ENCODE peak calls at places on chromosome 17, in six cellular contexts. X is neural progenitor cell; A is HFFc6; M is LoVo; L is activated CD4-positive, alpha-beta T cell treated with anti-CD3 and anti-CD28 coated beads, Interleukin-2, amount 50 U/mL, for 48 hours; H is stimulated activated CD8-positive, alpha-beta memory T cell treated with anti-CD3 and anti-CD28 coated beads, Interleukin-4, amount 100 ng/mL, for 4 hours. T is an unnamed sample.

GRCh38 chr17:13581925-13582324 is 19.8 kb downstream of the HS3ST3A1 start:
- DNase-seq in L (no peak), H (no peak), A (no peak), X (no peak), M (no peak), T (no peak)

GRCh38 chr17:32299579-32300158 is 34.0 kb downstream of the RHBDL3 start:
- DNase-seq in M (no peak), A (no peak), X (no peak), L (no peak), H (no peak), T (no peak)

GRCh38 chr17:9330140-9330902 is 245.3 kb downstream of the STX8 start:
- DNase-seq in X (peak), L (no peak), A (no peak), M (no peak), H (no peak), T (no peak)

GRCh38 chr17:35795007-35795870 is at the start of gene MMP28:
- DNase-seq in X (peak), A (no peak), L (peak), H (no peak), M (peak), T (peak)

GRCh38 chr17:66443601-66444000 is 141.2 kb downstream of the PRKCA start:
- DNase-seq in X (no peak), M (no peak), A (no peak), L (no peak), H (no peak), T (no peak)

GRCh38 chr17:70106551-70106950 is 31.5 kb downstream of the KCNJ16 start:
- DNase-seq in H (no peak), L (no peak), X (no peak), A (no peak), M (no peak), T (no peak)

GRCh38 chr17:75587718-75588545 is at the start of gene MYO15B:
- DNase-seq in A (no peak), L (peak), X (peak), M (no peak), H (peak), T (peak)

GRCh38 chr17:64024781-64025731 is 4.6 kb upstream of the ICAM2 start:
- DNase-seq in M (no peak), H (no peak), X (no peak), L (peak), A (peak), T (no peak)

GRCh38 chr17:2598166-2598565 is 4.7 kb downstream of the PAFAH1B1 start:
- DNase-seq in M (no peak), L (no peak), X (no peak), A (peak), H (no peak), T (no peak)

GRCh38 chr17:40091691-40092397 is 8.5 kb downstream of the NR1D1 start:
- DNase-seq in M (no peak), H (no peak), L (no peak), X (no peak), A (no peak), T (no peak)

GRCh38 chr17:63658366-63658765 is 36.1 kb downstream of the MAP3K3 start:
- DNase-seq in H (no peak), X (no peak), M (no peak), L (no peak), A (no peak), T (no peak)

GRCh38 chr17:17119533-17119932 is 77.3 kb downstream of the MPRIP start:
- DNase-seq in L (peak), A (peak), H (peak), M (no peak), X (no peak), T (peak)

GRCh38 chr17:70947215-70947614 is 777.9 kb downstream of the KCNJ2 start:
- DNase-seq in X (no peak), M (no peak), L (no peak), A (no peak), H (no peak), T (no peak)

GRCh38 chr17:49687878-49688491 is 10.1 kb upstream of the SPOP start:
- DNase-seq in M (no peak), A (peak), L (peak), X (no peak), H (no peak), T (no peak)

GRCh38 chr17:75652934-75653549 is 13.9 kb downstream of the RECQL5 start:
- DNase-seq in H (no peak), M (no peak), X (peak), A (no peak), L (peak), T (peak)

GRCh38 chr17:59327136-59327878 is 4.1 kb upstream of the YPEL2 start:
- DNase-seq in M (no peak), H (no peak), L (no peak), A (no peak), X (no peak), T (no peak)

GRCh38 chr17:44327715-44328449 is 3.3 kb upstream of the SLC25A39 start:
- DNase-seq in A (no peak), X (no peak), M (no peak), L (no peak), H (no peak), T (no peak)

GRCh38 chr17:3966720-3967363 is 2.6 kb upstream of the ATP2A3 start:
- DNase-seq in A (no peak), H (no peak), L (no peak), X (no peak), M (no peak), T (no peak)

GRCh38 chr17:76554131-76554530 is 14.3 kb downstream of the PRCD start:
- DNase-seq in X (no peak), H (no peak), M (no peak), A (no peak), L (no peak), T (no peak)

GRCh38 chr17:78057113-78057740 is 71.3 kb downstream of the TMC6 start:
- DNase-seq in M (no peak), H (no peak), X (no peak), A (no peak), L (no peak), T (no peak)

GRCh38 chr17:57138030-57138911 is 53.2 kb downstream of the AKAP1 start:
- DNase-seq in X (no peak), M (no peak), A (no peak), L (no peak), H (no peak), T (no peak)

GRCh38 chr17:45786349-45786748 is 2.2 kb downstream of the CRHR1 start:
- DNase-seq in A (no peak), L (no peak), H (no peak), X (no peak), M (no peak), T (no peak)

GRCh38 chr17:81193470-81194224 is 27.6 kb upstream of the AATK start:
- DNase-seq in M (no peak), X (no peak), L (no peak), H (no peak), A (no peak), T (peak)

GRCh38 chr17:43140396-43141332 is 15.5 kb upstream of the BRCA1 start:
- DNase-seq in M (no peak), A (no peak), H (no peak), X (no peak), L (no peak), T (no peak)

GRCh38 chr17:64331946-64332493 is 58.6 kb downstream of the PECAM1 start:
- DNase-seq in L (no peak), M (no peak), H (no peak), X (no peak), A (no peak), T (no peak)

GRCh38 chr17:81074875-81075274 is 39.9 kb downstream of the BAIAP2 start:
- DNase-seq in A (no peak), M (no peak), H (no peak), L (no peak), X (no peak), T (no peak)